ENCODE peak calls at places on chromosome 2, in eight cellular contexts. P is HepG2, K is HCT116, I is endothelial cell of umbilical vein, W is K562, N is H1, B is GM23338, U is GM12878. X is an unnamed sample.

GRCh38 chr2:202932425-202933138 is 20.5 kb downstream of the CARF start:
- DNase-seq in W (no peak), I (no peak), N (no peak), P (no peak), U (no peak), K (no peak), B (no peak), X (no peak)

GRCh38 chr2:112004246-112004645 is 50.8 kb upstream of the TMEM87B start:
- DNase-seq in P (no peak), I (no peak), N (no peak), K (no peak), B (no peak), U (peak), W (no peak), X (no peak)

GRCh38 chr2:60936757-60937156 is 55.4 kb downstream of the REL start:
- DNase-seq in B (no peak), K (no peak), I (no peak), N (no peak), U (no peak), W (no peak), P (no peak), X (no peak)

GRCh38 chr2:43311276-43311675 is 84.9 kb upstream of the ZFP36L2 start:
- DNase-seq in U (no peak), W (no peak), I (peak), N (no peak), B (no peak), K (no peak), P (peak), X (no peak)

GRCh38 chr2:201360256-201360655 is 3.1 kb upstream of the FLACC1 start:
- DNase-seq in K (no peak), P (no peak), U (no peak), I (no peak), W (no peak), N (no peak), B (no peak), X (no peak)

GRCh38 chr2:239831272-239831731 is 193.8 kb downstream of the NDUFA10 start:
- DNase-seq in B (peak), P (no peak), W (no peak), N (peak), K (no peak), U (no peak), I (peak), X (no peak)

GRCh38 chr2:148020036-148020357 is 540 bp downstream of the ORC4 start:
- DNase-seq in I (no peak), P (no peak), U (no peak), K (no peak), W (no peak), B (no peak), N (no peak), X (no peak)

GRCh38 chr2:233026211-233026813 is 6.2 kb upstream of the NEU2 start:
- DNase-seq in B (peak), W (no peak), I (no peak), U (no peak), N (no peak), P (no peak), K (no peak), X (no peak)

GRCh38 chr2:27573452-27573851 is 9.4 kb upstream of the ZNF512 start:
- DNase-seq in P (no peak), B (no peak), W (no peak), U (no peak), N (no peak), I (no peak), K (no peak), X (no peak)

GRCh38 chr2:128731994-128732650 is 413.5 kb upstream of the HS6ST1 start:
- DNase-seq in N (no peak), I (no peak), K (no peak), P (no peak), U (no peak), W (no peak), B (no peak), X (no peak)

GRCh38 chr2:218216674-218217365 is at the start of gene ARPC2:
- DNase-seq in B (peak), W (peak), K (peak), I (peak), P (peak), U (peak), N (peak), X (peak)

GRCh38 chr2:218216336-218216673 is 684 bp upstream of the ARPC2 start:
- DNase-seq in U (no peak), N (no peak), B (peak), I (no peak), P (no peak), W (no peak), K (no peak), X (no peak)

GRCh38 chr2:218219934-218220333 is 2.9 kb downstream of the ARPC2 start:
- DNase-seq in W (no peak), K (no peak), B (no peak), N (no peak), U (no peak), I (no peak), P (no peak), X (no peak)

GRCh38 chr2:218217366-218218309 is 649 bp downstream of the ARPC2 start:
- DNase-seq in W (peak), N (peak), P (peak), U (no peak), I (peak), K (no peak), B (peak), X (no peak)

DNA sequence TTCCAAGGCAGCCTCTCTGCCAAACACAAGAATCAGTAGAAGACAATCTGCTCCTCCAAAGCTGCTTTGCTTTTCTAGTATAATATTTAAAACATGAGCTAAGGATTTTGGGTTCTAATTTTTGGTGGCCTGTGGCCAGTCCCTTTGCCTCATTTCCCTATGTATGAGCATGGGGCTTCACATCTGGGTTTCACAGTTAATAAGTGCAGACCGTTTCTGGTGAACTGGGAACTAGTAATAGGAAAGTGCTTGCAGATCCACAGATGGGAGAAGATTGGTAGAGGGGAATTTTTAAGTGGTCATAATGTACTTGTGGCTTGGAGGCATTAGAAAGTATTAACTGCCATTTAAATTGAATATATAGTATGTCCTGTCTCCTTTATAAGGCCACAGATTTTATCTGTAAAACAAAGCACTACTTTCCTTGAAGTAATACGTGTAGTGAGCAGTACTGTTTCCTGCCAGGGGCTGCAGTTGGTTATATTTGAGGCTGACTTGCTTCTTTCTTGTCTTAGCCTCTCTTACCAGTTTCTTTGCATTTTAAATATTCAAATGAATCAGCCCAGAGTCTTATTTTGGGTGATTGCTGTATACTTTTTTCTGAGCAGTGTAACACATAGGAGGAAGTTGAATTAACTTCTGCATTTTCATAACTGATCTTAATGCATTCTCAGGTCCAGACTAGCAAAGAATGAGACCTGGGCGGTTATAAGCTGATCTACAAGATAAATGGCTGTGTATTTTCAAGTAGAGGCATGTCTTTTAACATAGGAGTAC is 1.6 kb downstream of the ARPC2 start:
- DNase-seq in I (peak), W (no peak), N (no peak), P (no peak), K (no peak), B (no peak), U (peak), X (no peak)
- TF ChIP-seq POLR2AphosphoS5 in I (no peak), W (no peak), N (no peak), P (no peak), K (no peak), B (no peak), U (peak), X (no peak)

DNA sequence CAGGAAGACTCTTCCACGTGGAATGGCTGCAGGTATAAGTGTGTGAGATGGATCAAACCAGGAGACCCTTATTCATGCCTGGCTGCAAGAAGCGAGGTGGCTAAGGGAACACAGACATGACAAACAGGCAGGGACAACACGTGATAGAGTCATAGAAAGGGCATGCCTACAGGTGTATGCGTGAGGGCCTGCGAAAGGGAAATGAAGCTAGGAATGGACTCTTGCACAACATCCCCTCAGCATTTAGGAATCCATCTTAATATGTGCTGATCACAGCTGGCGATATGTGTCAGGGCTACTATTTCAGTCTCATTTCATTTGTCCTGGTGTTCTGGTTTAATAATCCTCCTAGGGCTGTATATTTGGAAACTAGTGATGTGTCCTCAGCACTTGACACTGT is 291.2 kb downstream of the MYT1L start:
- DNase-seq in W (no peak), K (no peak), I (no peak), B (no peak), P (no peak), U (no peak), N (no peak), X (no peak)
- TF ChIP-seq EZH2 in W (no peak), K (no peak), I (no peak), B (no peak), P (no peak), U (no peak), N (no peak), X (no peak)

DNA sequence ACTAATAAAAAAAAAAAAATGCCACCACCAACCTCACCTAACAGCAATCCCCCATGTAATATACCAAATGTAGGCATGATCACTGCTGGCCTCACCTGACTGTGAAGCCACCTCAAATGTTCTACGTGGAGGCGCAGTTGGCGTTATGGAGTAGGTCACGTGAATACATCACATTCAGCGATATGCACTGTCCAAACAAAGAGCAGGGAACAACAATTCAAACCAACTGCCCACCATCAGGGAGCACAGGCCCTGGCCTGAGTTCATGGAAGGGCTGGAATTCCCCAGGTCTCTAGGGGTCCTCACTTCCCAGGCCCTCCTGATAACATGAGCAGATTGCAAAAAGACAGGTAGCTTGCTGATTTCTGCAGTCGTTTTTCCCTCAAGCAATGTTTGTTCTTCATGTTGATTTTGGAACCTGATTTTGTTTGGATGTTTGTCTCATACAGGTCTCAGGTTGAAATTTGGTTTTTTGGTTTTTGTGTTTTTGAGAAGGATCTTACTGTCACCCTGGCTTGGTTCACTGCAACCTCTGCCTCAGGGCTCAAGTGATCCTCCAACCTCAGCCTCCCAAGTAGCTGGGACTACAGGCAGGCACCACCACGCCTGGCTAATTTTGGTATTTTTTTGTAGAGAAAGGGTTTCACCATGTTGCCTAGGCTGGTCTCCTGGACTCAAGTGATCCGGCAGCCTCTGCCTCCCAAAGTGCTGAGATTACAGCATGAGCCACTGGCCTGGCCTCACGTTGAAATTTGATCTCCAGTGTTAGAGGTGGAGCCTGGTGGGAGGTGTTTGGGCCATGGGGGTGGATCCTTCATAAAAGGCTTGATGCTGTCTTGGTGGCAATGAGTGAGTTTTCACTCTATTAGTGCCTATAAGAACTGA is 15.5 kb downstream of the TBC1D8 start:
- DNase-seq in K (no peak), U (no peak), W (no peak), P (peak), I (no peak), B (peak), N (no peak), X (no peak)
- TF ChIP-seq POLR2AphosphoS5 in K (no peak), U (no peak), W (no peak), P (no peak), I (no peak), B (no peak), N (no peak), X (no peak)

GRCh38 chr2:109689182-109689935 is 75.2 kb downstream of the SOWAHC start:
- DNase-seq in I (no peak), N (no peak), B (no peak), U (no peak), P (no peak), W (no peak), K (no peak), X (peak)
- TF ChIP-seq EZH2 in I (no peak), N (no peak), B (no peak), U (no peak), P (no peak), W (no peak), K (no peak), X (no peak)

DNA sequence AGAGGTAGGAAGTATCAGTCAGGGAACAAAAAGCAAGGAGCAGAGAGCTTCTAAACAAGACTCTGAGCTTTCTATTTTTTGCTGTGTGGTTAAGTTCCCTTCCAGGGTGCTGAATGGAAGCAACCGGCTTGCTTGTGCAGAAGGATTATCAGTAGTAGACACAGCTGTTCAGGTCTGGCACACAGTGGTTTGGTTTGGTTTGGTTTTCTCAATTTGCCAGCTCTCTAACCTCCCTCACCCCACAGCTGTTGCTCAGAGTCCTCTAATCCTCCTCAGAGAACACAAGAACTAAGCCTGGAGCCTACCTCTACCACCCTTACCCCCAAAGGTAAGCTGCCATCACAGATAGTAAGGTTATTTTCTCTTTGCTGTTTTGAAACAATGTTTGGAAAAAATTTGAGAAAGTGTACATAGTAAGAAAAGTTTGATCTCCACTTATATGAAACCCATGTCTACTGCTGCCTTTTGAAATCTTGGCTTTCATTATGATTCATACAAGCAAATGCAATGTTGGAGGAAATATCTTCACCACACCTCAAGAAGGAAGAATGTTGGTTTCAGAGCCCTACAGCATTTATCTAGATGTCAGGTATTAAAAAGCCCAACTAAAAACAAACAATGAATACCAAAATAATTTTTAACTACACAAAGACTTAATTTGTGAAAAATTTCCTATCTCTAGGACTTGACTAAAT is 255.3 kb downstream of the NR4A2 start:
- DNase-seq in N (no peak), I (no peak), K (no peak), P (no peak), W (no peak), U (no peak), B (no peak), X (no peak)
- TF ChIP-seq POLR2AphosphoS5 in N (no peak), I (no peak), K (no peak), P (no peak), W (no peak), U (no peak), B (no peak), X (no peak)

DNA sequence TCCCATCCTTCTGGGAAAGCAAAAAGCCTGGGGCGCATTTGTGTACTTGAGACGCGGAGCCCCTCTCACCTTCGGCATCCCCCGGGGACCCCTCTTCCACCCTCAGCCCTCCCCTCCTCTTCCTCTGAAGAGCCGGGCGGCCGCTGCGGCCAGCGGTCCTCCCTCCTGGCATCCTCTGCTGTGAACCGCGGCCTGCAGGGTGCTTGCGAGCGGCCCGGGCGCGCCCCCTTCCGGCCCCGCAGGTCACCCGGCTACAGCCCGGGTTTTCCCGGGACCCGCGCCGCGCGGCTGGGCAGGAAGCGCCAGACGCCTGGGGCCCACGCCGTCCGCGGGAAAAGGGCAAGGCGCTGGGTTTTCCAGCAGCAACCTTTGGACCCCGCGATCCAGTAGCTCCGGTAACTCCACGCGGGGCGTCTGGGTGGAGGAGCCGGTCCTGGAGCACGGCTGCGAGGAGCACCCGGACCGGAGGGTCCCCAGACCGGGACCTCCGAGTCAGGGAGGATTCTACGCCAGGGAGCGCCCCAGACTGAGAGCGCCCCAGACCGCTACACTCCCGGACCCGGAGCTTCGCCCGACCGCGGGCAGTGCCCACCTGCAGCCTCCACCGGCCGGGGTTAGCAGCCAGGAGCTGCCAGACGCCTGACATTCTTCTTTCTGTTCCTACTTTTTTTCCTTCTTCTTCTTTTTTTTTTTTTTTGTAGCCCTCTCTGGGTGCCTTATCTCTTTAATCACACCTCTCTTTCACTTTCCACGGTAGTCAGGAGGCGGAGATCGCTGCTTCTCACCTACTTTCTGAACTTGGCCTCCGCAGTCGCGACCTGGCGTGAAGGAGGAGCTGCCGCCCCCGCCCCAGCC is at the start of gene IL18R1:
- DNase-seq in N (peak), U (peak), I (peak), B (peak), W (peak), P (peak), K (peak), X (no peak)
- TF ChIP-seq EZH2 in N (peak), U (no peak), I (no peak), B (no peak), W (no peak), P (peak), K (no peak), X (no peak)